ENCODE peak calls at places on chromosomes 16 and 17, in five cellular contexts. One of them, this sample, is unnamed.

GRCh38 chr17:75557075-75557851 is 30.3 kb upstream of the MYO15B start:
- DNase-seq in tibial nerve: no peak
- DNase-seq in GM23338: no peak
- DNase-seq in HFFc6: peak
- DNase-seq in activated T-cell treated with anti-CD3 and anti-CD28 coated beads for 24 hours: no peak
- DNase-seq in this sample: peak

GRCh38 chr17:48907713-48908046 is 527 bp upstream of the UBE2Z start:
- DNase-seq in tibial nerve: no peak
- DNase-seq in GM23338: peak
- DNase-seq in HFFc6: peak
- DNase-seq in activated T-cell treated with anti-CD3 and anti-CD28 coated beads for 24 hours: no peak
- DNase-seq in this sample: no peak

GRCh38 chr17:19363460-19364035 is 1.0 kb upstream of the B9D1 start:
- DNase-seq in tibial nerve: no peak
- DNase-seq in GM23338: no peak
- DNase-seq in HFFc6: no peak
- DNase-seq in activated T-cell treated with anti-CD3 and anti-CD28 coated beads for 24 hours: no peak
- DNase-seq in this sample: no peak

GRCh38 chr17:77834170-77835115 is 124.1 kb upstream of the TNRC6C start:
- DNase-seq in tibial nerve: no peak
- DNase-seq in GM23338: no peak
- DNase-seq in HFFc6: peak
- DNase-seq in activated T-cell treated with anti-CD3 and anti-CD28 coated beads for 24 hours: peak
- DNase-seq in this sample: no peak

GRCh38 chr16:30115238-30115637 is 1.9 kb upstream of the GDPD3 start:
- DNase-seq in tibial nerve: no peak
- DNase-seq in GM23338: no peak
- DNase-seq in HFFc6: no peak
- DNase-seq in activated T-cell treated with anti-CD3 and anti-CD28 coated beads for 24 hours: no peak
- DNase-seq in this sample: no peak

GRCh38 chr17:14197582-14197981 is 39.1 kb downstream of the CDRT15 start:
- DNase-seq in tibial nerve: no peak
- DNase-seq in GM23338: no peak
- DNase-seq in HFFc6: no peak
- DNase-seq in activated T-cell treated with anti-CD3 and anti-CD28 coated beads for 24 hours: peak
- DNase-seq in this sample: no peak

GRCh38 chr17:80891096-80892018 is 100.3 kb upstream of the CHMP6 start:
- DNase-seq in tibial nerve: no peak
- DNase-seq in GM23338: no peak
- DNase-seq in HFFc6: peak
- DNase-seq in activated T-cell treated with anti-CD3 and anti-CD28 coated beads for 24 hours: peak
- DNase-seq in this sample: no peak

GRCh38 chr16:81432899-81433560 is 11.6 kb upstream of the CMIP start:
- DNase-seq in tibial nerve: no peak
- DNase-seq in GM23338: peak
- DNase-seq in HFFc6: no peak
- DNase-seq in activated T-cell treated with anti-CD3 and anti-CD28 coated beads for 24 hours: no peak
- DNase-seq in this sample: no peak

GRCh38 chr17:64420143-64420670 is 28.7 kb upstream of the MILR1 start:
- DNase-seq in tibial nerve: peak
- DNase-seq in GM23338: peak
- DNase-seq in HFFc6: peak
- DNase-seq in activated T-cell treated with anti-CD3 and anti-CD28 coated beads for 24 hours: no peak
- DNase-seq in this sample: peak

GRCh38 chr17:64074704-64075484 is 54.5 kb upstream of the ICAM2 start:
- DNase-seq in tibial nerve: no peak
- DNase-seq in GM23338: no peak
- DNase-seq in HFFc6: peak
- DNase-seq in activated T-cell treated with anti-CD3 and anti-CD28 coated beads for 24 hours: no peak
- DNase-seq in this sample: no peak

GRCh38 chr16:1474047-1474446 is 781 bp downstream of the CLCN7 start:
- DNase-seq in tibial nerve: no peak
- DNase-seq in GM23338: no peak
- DNase-seq in HFFc6: no peak
- DNase-seq in activated T-cell treated with anti-CD3 and anti-CD28 coated beads for 24 hours: no peak
- DNase-seq in this sample: no peak

GRCh38 chr17:4576729-4577322 is 7.5 kb upstream of the SMTNL2 start:
- DNase-seq in tibial nerve: no peak
- DNase-seq in GM23338: peak
- DNase-seq in HFFc6: no peak
- DNase-seq in activated T-cell treated with anti-CD3 and anti-CD28 coated beads for 24 hours: no peak
- DNase-seq in this sample: no peak

GRCh38 chr17:74734256-74734655 is 2.8 kb upstream of the RAB37 start:
- DNase-seq in tibial nerve: no peak
- DNase-seq in GM23338: no peak
- DNase-seq in HFFc6: no peak
- DNase-seq in activated T-cell treated with anti-CD3 and anti-CD28 coated beads for 24 hours: no peak
- DNase-seq in this sample: no peak

GRCh38 chr17:73787036-73787720 is 142.9 kb upstream of the SDK2 start:
- DNase-seq in tibial nerve: no peak
- DNase-seq in GM23338: peak
- DNase-seq in HFFc6: no peak
- DNase-seq in activated T-cell treated with anti-CD3 and anti-CD28 coated beads for 24 hours: no peak
- DNase-seq in this sample: no peak

GRCh38 chr17:6551356-6551755 is 5.0 kb downstream of the PITPNM3 start:
- DNase-seq in tibial nerve: no peak
- DNase-seq in GM23338: no peak
- DNase-seq in HFFc6: no peak
- DNase-seq in activated T-cell treated with anti-CD3 and anti-CD28 coated beads for 24 hours: no peak
- DNase-seq in this sample: no peak

GRCh38 chr17:41492351-41492750 is 2.6 kb upstream of the KRT36 start:
- DNase-seq in tibial nerve: peak
- DNase-seq in GM23338: no peak
- DNase-seq in HFFc6: no peak
- DNase-seq in activated T-cell treated with anti-CD3 and anti-CD28 coated beads for 24 hours: no peak
- DNase-seq in this sample: peak

GRCh38 chr17:74872313-74873035 is at the start of gene FDXR:
- DNase-seq in tibial nerve: no peak
- DNase-seq in GM23338: no peak
- DNase-seq in HFFc6: no peak
- DNase-seq in activated T-cell treated with anti-CD3 and anti-CD28 coated beads for 24 hours: no peak
- DNase-seq in this sample: no peak

GRCh38 chr17:78315355-78316114 is 44.3 kb downstream of the SOCS3 start:
- DNase-seq in tibial nerve: peak
- DNase-seq in GM23338: peak
- DNase-seq in HFFc6: peak
- DNase-seq in activated T-cell treated with anti-CD3 and anti-CD28 coated beads for 24 hours: peak
- DNase-seq in this sample: no peak

GRCh38 chr17:47323382-47324223 is at the start of gene EFCAB13:
- DNase-seq in tibial nerve: peak
- DNase-seq in GM23338: peak
- DNase-seq in HFFc6: peak
- DNase-seq in activated T-cell treated with anti-CD3 and anti-CD28 coated beads for 24 hours: peak
- DNase-seq in this sample: peak

GRCh38 chr17:34706029-34706428 is 126.6 kb downstream of the TMEM132E start:
- DNase-seq in tibial nerve: no peak
- DNase-seq in GM23338: peak
- DNase-seq in HFFc6: no peak
- DNase-seq in activated T-cell treated with anti-CD3 and anti-CD28 coated beads for 24 hours: no peak
- DNase-seq in this sample: no peak

GRCh38 chr16:89723279-89724250 is 2.2 kb downstream of the ZNF276 start:
- DNase-seq in tibial nerve: no peak
- DNase-seq in GM23338: no peak
- DNase-seq in HFFc6: no peak
- DNase-seq in activated T-cell treated with anti-CD3 and anti-CD28 coated beads for 24 hours: peak
- DNase-seq in this sample: peak

GRCh38 chr16:20610892-20611349 is 34.8 kb upstream of the ACSM2B start:
- DNase-seq in tibial nerve: no peak
- DNase-seq in GM23338: no peak
- DNase-seq in HFFc6: no peak
- DNase-seq in activated T-cell treated with anti-CD3 and anti-CD28 coated beads for 24 hours: no peak
- DNase-seq in this sample: no peak

GRCh38 chr17:49013311-49014205 is 16.4 kb downstream of the IGF2BP1 start:
- DNase-seq in tibial nerve: no peak
- DNase-seq in GM23338: peak
- DNase-seq in HFFc6: no peak
- DNase-seq in activated T-cell treated with anti-CD3 and anti-CD28 coated beads for 24 hours: no peak
- DNase-seq in this sample: no peak

GRCh38 chr17:16407911-16408588 is 7.3 kb upstream of the TRPV2 start:
- DNase-seq in tibial nerve: peak
- DNase-seq in GM23338: peak
- DNase-seq in HFFc6: no peak
- DNase-seq in activated T-cell treated with anti-CD3 and anti-CD28 coated beads for 24 hours: no peak
- DNase-seq in this sample: peak

GRCh38 chr16:10256855-10257641 is 74.8 kb upstream of the GRIN2A start:
- DNase-seq in tibial nerve: peak
- DNase-seq in GM23338: peak
- DNase-seq in HFFc6: no peak
- DNase-seq in activated T-cell treated with anti-CD3 and anti-CD28 coated beads for 24 hours: peak
- DNase-seq in this sample: peak

GRCh38 chr16:11024333-11025053 is 80.1 kb downstream of the CLEC16A start:
- DNase-seq in tibial nerve: no peak
- DNase-seq in GM23338: no peak
- DNase-seq in HFFc6: no peak
- DNase-seq in activated T-cell treated with anti-CD3 and anti-CD28 coated beads for 24 hours: no peak
- DNase-seq in this sample: no peak

GRCh38 chr17:17061516-17061915 is 19.3 kb downstream of the MPRIP start:
- DNase-seq in tibial nerve: no peak
- DNase-seq in GM23338: no peak
- DNase-seq in HFFc6: no peak
- DNase-seq in activated T-cell treated with anti-CD3 and anti-CD28 coated beads for 24 hours: no peak
- DNase-seq in this sample: no peak

This sample was measured in putamen.